ENCODE peak calls at places on chromosomes 5 and 9, in eight cellular contexts. One of them, this sample, is unnamed.

GRCh38 chr9:125296843-125297372 is 35.3 kb downstream of the GAPVD1 start:
- ATAC-seq in lower lobe of right lung: peak; percentile 91
- ATAC-seq in RWPE2: peak; percentile 25
- ATAC-seq in left ventricle myocardium superior: no peak
- ATAC-seq in foreskin keratinocyte: no peak
- ATAC-seq in left cardiac atrium: no peak
- ATAC-seq in T-helper 17 cell: no peak
- ATAC-seq in activated CD4-positive, alpha-beta T cell treated with anti-CD3 and anti-CD28 coated beads for 36 hours: no peak
- ATAC-seq in this sample: no peak

GRCh38 chr9:107309271-107309670 is 26.2 kb downstream of the RAD23B start:
- ATAC-seq in lower lobe of right lung: no peak
- ATAC-seq in RWPE2: no peak
- ATAC-seq in left ventricle myocardium superior: no peak
- ATAC-seq in foreskin keratinocyte: no peak
- ATAC-seq in left cardiac atrium: no peak
- ATAC-seq in T-helper 17 cell: peak; percentile 89
- ATAC-seq in activated CD4-positive, alpha-beta T cell treated with anti-CD3 and anti-CD28 coated beads for 36 hours: peak; percentile 42
- ATAC-seq in this sample: no peak

GRCh38 chr9:92325269-92325990 is at the start of the genes CENPP and NOL8:
- ATAC-seq in lower lobe of right lung: peak; percentile 99
- ATAC-seq in RWPE2: peak; percentile 86
- ATAC-seq in left ventricle myocardium superior: peak; percentile 98
- ATAC-seq in foreskin keratinocyte: peak; percentile 92
- ATAC-seq in left cardiac atrium: peak; percentile 99
- ATAC-seq in T-helper 17 cell: peak; percentile 95
- ATAC-seq in activated CD4-positive, alpha-beta T cell treated with anti-CD3 and anti-CD28 coated beads for 36 hours: peak; percentile 95
- ATAC-seq in this sample: peak; percentile 96

GRCh38 chr9:93119953-93120845 is 13.9 kb downstream of the NINJ1 start:
- ATAC-seq in lower lobe of right lung: peak; percentile 91
- ATAC-seq in RWPE2: peak; percentile 91
- ATAC-seq in left ventricle myocardium superior: peak; percentile 90
- ATAC-seq in foreskin keratinocyte: peak; percentile 44
- ATAC-seq in left cardiac atrium: peak; percentile 93
- ATAC-seq in T-helper 17 cell: peak; percentile 44
- ATAC-seq in activated CD4-positive, alpha-beta T cell treated with anti-CD3 and anti-CD28 coated beads for 36 hours: peak; percentile 87
- ATAC-seq in this sample: peak; percentile 92

GRCh38 chr9:13586726-13587392 is 307.4 kb upstream of the MPDZ start:
- ATAC-seq in lower lobe of right lung: no peak
- ATAC-seq in RWPE2: no peak
- ATAC-seq in left ventricle myocardium superior: no peak
- ATAC-seq in foreskin keratinocyte: no peak
- ATAC-seq in left cardiac atrium: peak; percentile 54
- ATAC-seq in T-helper 17 cell: no peak
- ATAC-seq in activated CD4-positive, alpha-beta T cell treated with anti-CD3 and anti-CD28 coated beads for 36 hours: no peak
- ATAC-seq in this sample: peak; percentile 88

GRCh38 chr5:133754575-133755169 is 142.3 kb upstream of the FSTL4 start:
- ATAC-seq in lower lobe of right lung: peak; percentile 69
- ATAC-seq in RWPE2: no peak
- ATAC-seq in left ventricle myocardium superior: peak; percentile 69
- ATAC-seq in foreskin keratinocyte: peak; percentile 16
- ATAC-seq in left cardiac atrium: peak; percentile 50
- ATAC-seq in T-helper 17 cell: no peak
- ATAC-seq in activated CD4-positive, alpha-beta T cell treated with anti-CD3 and anti-CD28 coated beads for 36 hours: peak; percentile 54
- ATAC-seq in this sample: peak; percentile 71

GRCh38 chr9:137866226-137867141 is 11.1 kb upstream of the CACNA1B start:
- ATAC-seq in lower lobe of right lung: no peak
- ATAC-seq in RWPE2: no peak
- ATAC-seq in left ventricle myocardium superior: no peak
- ATAC-seq in foreskin keratinocyte: no peak
- ATAC-seq in left cardiac atrium: no peak
- ATAC-seq in T-helper 17 cell: no peak
- ATAC-seq in activated CD4-positive, alpha-beta T cell treated with anti-CD3 and anti-CD28 coated beads for 36 hours: no peak
- ATAC-seq in this sample: no peak

GRCh38 chr9:1231998-1232919 is 182.1 kb downstream of the DMRT2 start:
- ATAC-seq in lower lobe of right lung: peak; percentile 98
- ATAC-seq in RWPE2: peak; percentile 91
- ATAC-seq in left ventricle myocardium superior: peak; percentile 94
- ATAC-seq in foreskin keratinocyte: peak; percentile 61
- ATAC-seq in left cardiac atrium: peak; percentile 93
- ATAC-seq in T-helper 17 cell: no peak
- ATAC-seq in activated CD4-positive, alpha-beta T cell treated with anti-CD3 and anti-CD28 coated beads for 36 hours: no peak
- ATAC-seq in this sample: no peak

GRCh38 chr9:127844821-127845359 is 9.6 kb downstream of the ENG start:
- ATAC-seq in lower lobe of right lung: peak; percentile 22
- ATAC-seq in RWPE2: no peak
- ATAC-seq in left ventricle myocardium superior: peak; percentile 51
- ATAC-seq in foreskin keratinocyte: no peak
- ATAC-seq in left cardiac atrium: peak; percentile 39
- ATAC-seq in T-helper 17 cell: no peak
- ATAC-seq in activated CD4-positive, alpha-beta T cell treated with anti-CD3 and anti-CD28 coated beads for 36 hours: no peak
- ATAC-seq in this sample: no peak

GRCh38 chr9:20693068-20693467 is 9.0 kb downstream of the FOCAD start:
- ATAC-seq in lower lobe of right lung: peak; percentile 81
- ATAC-seq in RWPE2: no peak
- ATAC-seq in left ventricle myocardium superior: peak; percentile 21
- ATAC-seq in foreskin keratinocyte: no peak
- ATAC-seq in left cardiac atrium: peak; percentile 73
- ATAC-seq in T-helper 17 cell: no peak
- ATAC-seq in activated CD4-positive, alpha-beta T cell treated with anti-CD3 and anti-CD28 coated beads for 36 hours: no peak
- ATAC-seq in this sample: no peak

GRCh38 chr9:74645007-74645639 is 148.0 kb downstream of the RORB start:
- ATAC-seq in lower lobe of right lung: no peak
- ATAC-seq in RWPE2: peak; percentile 70
- ATAC-seq in left ventricle myocardium superior: no peak
- ATAC-seq in foreskin keratinocyte: peak; percentile 50
- ATAC-seq in left cardiac atrium: no peak
- ATAC-seq in T-helper 17 cell: no peak
- ATAC-seq in activated CD4-positive, alpha-beta T cell treated with anti-CD3 and anti-CD28 coated beads for 36 hours: no peak
- ATAC-seq in this sample: peak; percentile 80